ENCODE peak calls at places on chromosomes 4 and X, in five cellular contexts. G is uterus, N is Peyer's patch, F is tibial artery, R is keratinocyte. Z is an unnamed sample. For H3K36me3, the result is how much of the 10 kb centered on the place peaks cover.

GRCh38 chrX:3142259-3143042 is 101.2 kb downstream of the ARSF start:
- DNase-seq in R (no peak), N (no peak), G (no peak), F (no peak), Z (no peak)

GRCh38 chrX:7190157-7190556 is 42.2 kb upstream of the PUDP start:
- DNase-seq in R (no peak), G (no peak), N (no peak), F (no peak), Z (no peak)

GRCh38 chr4:115272585-115272984 is 159.2 kb upstream of the NDST4 start:
- DNase-seq in R (no peak), F (no peak), G (no peak), N (no peak), Z (no peak)

GRCh38 chr4:111398906-111399330 is 746.3 kb upstream of the FAM241A start:
- DNase-seq in R (no peak), F (no peak), G (no peak), N (no peak), Z (no peak)

GRCh38 chrX:16743604-16744325 is 24.4 kb downstream of the SYAP1 start:
- DNase-seq in R (no peak), N (no peak), F (no peak), G (no peak), Z (no peak)

GRCh38 chrX:34559325-34559724 is 97.8 kb downstream of the TMEM47 start:
- DNase-seq in R (no peak), N (no peak), G (no peak), F (no peak), Z (no peak)

GRCh38 chr4:173685761-173686260 is 155.8 kb upstream of the HAND2 start:
- DNase-seq in N (no peak), F (no peak), R (no peak), G (no peak), Z (no peak)

GRCh38 chr4:86220137-86220536 is 139.7 kb downstream of the MAPK10 start:
- DNase-seq in R (no peak), F (no peak), N (no peak), G (no peak), Z (no peak)

GRCh38 chr4:79823148-79823763 is 249.8 kb downstream of the ANTXR2 start:
- DNase-seq in N (no peak), F (no peak), R (no peak), G (peak), Z (no peak)

GRCh38 chrX:97705936-97706335 is 822.2 kb downstream of the RPA4 start:
- DNase-seq in N (no peak), R (no peak), F (no peak), G (no peak), Z (no peak)

GRCh38 chr4:59838236-59838635 is 1361.9 kb upstream of the ADGRL3 start:
- DNase-seq in R (no peak), N (no peak), F (no peak), G (no peak), Z (no peak)

GRCh38 chr4:8768357-8768999 is 103.2 kb downstream of the HMX1 start:
- DNase-seq in G (no peak), R (no peak), F (no peak), N (no peak), Z (no peak)

GRCh38 chr4:116838609-116839008 is 246.8 kb downstream of the TRAM1L1 start:
- DNase-seq in R (no peak), F (no peak), N (no peak), G (no peak), Z (no peak)

GRCh38 chrX:68721991-68722860 is 74.8 kb downstream of the STARD8 start:
- DNase-seq in F (no peak), N (peak), R (no peak), G (no peak), Z (no peak)

GRCh38 chrX:37846141-37846540 is 1.2 kb downstream of the DYNLT3 start:
- DNase-seq in N (no peak), F (no peak), R (no peak), G (no peak), Z (no peak)

GRCh38 chr4:112060212-112060611 is 85.0 kb upstream of the FAM241A start:
- DNase-seq in N (no peak), F (no peak), R (no peak), G (no peak), Z (no peak)

DNA sequence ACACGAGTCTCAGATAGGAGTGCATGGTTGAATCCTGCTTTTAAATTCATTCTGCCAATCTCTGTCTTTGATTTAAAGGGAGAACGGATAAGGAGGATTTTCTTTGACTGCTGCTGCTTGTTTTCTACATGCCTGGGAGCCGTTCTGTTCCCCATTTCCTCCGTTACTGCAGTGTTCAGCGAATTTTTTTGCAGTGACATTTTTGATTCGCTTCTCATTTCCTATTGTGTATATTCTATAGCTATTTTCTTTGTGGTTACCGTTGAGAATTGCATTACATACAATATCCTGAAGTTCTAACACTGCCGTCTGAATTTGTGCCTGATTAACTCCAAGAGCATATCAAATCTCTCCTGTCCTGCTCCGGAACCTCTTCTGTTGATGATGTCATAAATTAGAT is 14.8 kb upstream of the MAEA start:
- DNase-seq in N (no peak), F (no peak), R (no peak), G (no peak), Z (no peak)
- TF ChIP-seq CTCF in N (no peak), F (no peak), R (no peak), G (no peak), Z (no peak)

GRCh38 chr4:152107736-152108500 is 347.1 kb upstream of the GATB start:
- DNase-seq in F (no peak), G (no peak), N (no peak), R (no peak), Z (no peak)
- H3K36me3 ChIP-seq in F (under half), G (under half), N (under half), R (under half), Z (under half)

DNA sequence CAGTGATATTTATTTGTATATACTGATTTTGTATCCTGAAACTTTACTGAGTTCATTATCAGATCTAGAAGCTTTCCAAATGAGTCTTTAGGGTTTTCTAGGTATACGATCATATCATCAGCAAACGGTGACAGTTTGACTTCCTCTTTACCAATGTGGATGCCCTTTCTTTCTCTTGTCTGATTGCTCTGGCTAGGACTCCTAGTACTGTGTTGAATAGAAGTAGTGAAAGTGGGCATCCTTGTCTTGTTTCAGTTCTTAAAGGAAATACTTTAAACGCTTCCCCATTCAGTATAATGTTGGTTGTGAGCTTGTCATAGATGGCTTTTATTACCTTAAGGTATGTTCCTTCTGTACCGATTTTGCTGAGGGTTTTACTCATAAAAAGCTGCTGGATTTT is 37.5 kb downstream of the CBR4 start:
- DNase-seq in R (no peak), G (no peak), N (no peak), F (no peak), Z (no peak)
- TF ChIP-seq CTCF in R (no peak), G (no peak), N (no peak), F (no peak), Z (no peak)

GRCh38 chr4:2742823-2743517 is 13.2 kb downstream of the TNIP2 start:
- DNase-seq in G (no peak), R (no peak), F (no peak), N (no peak), Z (no peak)
- H3K36me3 ChIP-seq in G (under half), R (under half), F (half or more), N (half or more), Z (under half)

Z was measured in thoracic aorta.